ENCODE peak calls at places on chromosomes 5 and 9, in six cellular contexts. One of them, this sample, is unnamed.

GRCh38 chr9:84751921-84752320 is 82.4 kb downstream of the NTRK2 start:
- DNase-seq in spleen: no peak
- DNase-seq in foreskin keratinocyte: peak
- DNase-seq in Peyer's patch: no peak
- DNase-seq in CD8-positive, alpha-beta T cell: no peak
- DNase-seq in H9: no peak
- DNase-seq in this sample: no peak

GRCh38 chr9:20197976-20198685 is 409.3 kb upstream of the SLC24A2 start:
- DNase-seq in spleen: no peak
- DNase-seq in foreskin keratinocyte: peak
- DNase-seq in Peyer's patch: peak
- DNase-seq in CD8-positive, alpha-beta T cell: no peak
- DNase-seq in H9: peak
- DNase-seq in this sample: no peak

GRCh38 chr5:83718195-83718825 is 2.3 kb downstream of the HAPLN1 start:
- DNase-seq in spleen: no peak
- DNase-seq in foreskin keratinocyte: peak
- DNase-seq in Peyer's patch: no peak
- DNase-seq in CD8-positive, alpha-beta T cell: peak
- DNase-seq in H9: peak
- DNase-seq in this sample: peak

GRCh38 chr9:113566712-113567071 is 103.2 kb downstream of the RGS3 start:
- DNase-seq in spleen: peak
- DNase-seq in foreskin keratinocyte: no peak
- DNase-seq in Peyer's patch: no peak
- DNase-seq in CD8-positive, alpha-beta T cell: no peak
- DNase-seq in H9: no peak
- DNase-seq in this sample: no peak

GRCh38 chr5:135462304-135462703 is 10.2 kb upstream of the TIFAB start:
- DNase-seq in spleen: peak
- DNase-seq in foreskin keratinocyte: no peak
- DNase-seq in Peyer's patch: peak
- DNase-seq in CD8-positive, alpha-beta T cell: peak
- DNase-seq in H9: peak
- DNase-seq in this sample: no peak

GRCh38 chr5:132667309-132667708 is 6.5 kb upstream of the IL4 start:
- DNase-seq in spleen: peak
- DNase-seq in foreskin keratinocyte: no peak
- DNase-seq in Peyer's patch: no peak
- DNase-seq in CD8-positive, alpha-beta T cell: no peak
- DNase-seq in H9: peak
- DNase-seq in this sample: no peak

GRCh38 chr5:53362521-53362941 is 117.9 kb upstream of the FST start:
- DNase-seq in spleen: no peak
- DNase-seq in foreskin keratinocyte: peak
- DNase-seq in Peyer's patch: no peak
- DNase-seq in CD8-positive, alpha-beta T cell: no peak
- DNase-seq in H9: no peak
- DNase-seq in this sample: peak

GRCh38 chr5:123455095-123455494 is 31.9 kb upstream of the CEP120 start:
- DNase-seq in spleen: no peak
- DNase-seq in foreskin keratinocyte: no peak
- DNase-seq in Peyer's patch: no peak
- DNase-seq in CD8-positive, alpha-beta T cell: no peak
- DNase-seq in H9: no peak
- DNase-seq in this sample: no peak

GRCh38 chr9:93238953-93239352 is 55.0 kb downstream of the WNK2 start:
- DNase-seq in spleen: no peak
- DNase-seq in foreskin keratinocyte: no peak
- DNase-seq in Peyer's patch: no peak
- DNase-seq in CD8-positive, alpha-beta T cell: no peak
- DNase-seq in H9: no peak
- DNase-seq in this sample: no peak

GRCh38 chr9:90890146-90890545 is 88.5 kb downstream of the SYK start:
- DNase-seq in spleen: no peak
- DNase-seq in foreskin keratinocyte: no peak
- DNase-seq in Peyer's patch: no peak
- DNase-seq in CD8-positive, alpha-beta T cell: no peak
- DNase-seq in H9: peak
- DNase-seq in this sample: no peak

GRCh38 chr5:93723005-93723404 is 18.4 kb downstream of the POU5F2 start:
- DNase-seq in spleen: no peak
- DNase-seq in foreskin keratinocyte: no peak
- DNase-seq in Peyer's patch: no peak
- DNase-seq in CD8-positive, alpha-beta T cell: no peak
- DNase-seq in H9: no peak
- DNase-seq in this sample: no peak

GRCh38 chr5:152259702-152260101 is 145.4 kb downstream of the NMUR2 start:
- DNase-seq in spleen: no peak
- DNase-seq in foreskin keratinocyte: no peak
- DNase-seq in Peyer's patch: no peak
- DNase-seq in CD8-positive, alpha-beta T cell: no peak
- DNase-seq in H9: no peak
- DNase-seq in this sample: no peak

GRCh38 chr5:181173420-181174342 is 26.3 kb downstream of the OR2V2 start:
- DNase-seq in spleen: no peak
- DNase-seq in foreskin keratinocyte: peak
- DNase-seq in Peyer's patch: no peak
- DNase-seq in CD8-positive, alpha-beta T cell: peak
- DNase-seq in H9: peak
- DNase-seq in this sample: no peak

GRCh38 chr5:138789771-138790242 is 36.6 kb downstream of the CTNNA1 start:
- DNase-seq in spleen: no peak
- DNase-seq in foreskin keratinocyte: peak
- DNase-seq in Peyer's patch: no peak
- DNase-seq in CD8-positive, alpha-beta T cell: no peak
- DNase-seq in H9: no peak
- DNase-seq in this sample: no peak

DNA sequence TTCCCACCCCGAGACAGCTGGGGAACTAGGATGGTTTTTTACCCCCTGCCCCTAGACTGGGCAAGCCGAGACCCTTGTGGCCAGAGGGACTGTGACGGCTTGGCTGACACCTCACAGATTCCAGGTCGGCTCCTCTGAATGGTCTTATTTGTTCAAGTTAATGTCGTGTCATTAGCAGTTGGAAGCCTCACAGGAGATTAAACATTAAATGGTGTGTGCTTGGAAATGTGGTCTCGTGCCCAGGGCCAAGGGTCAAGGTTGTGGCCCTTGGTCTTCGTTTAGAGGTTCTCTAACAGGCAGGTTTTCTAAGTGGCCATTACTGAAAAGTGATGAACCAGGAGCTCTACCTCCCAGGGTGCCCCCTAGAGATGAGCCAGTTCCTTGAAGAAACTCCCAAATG is 61.2 kb upstream of the RXRA start:
- DNase-seq in spleen: no peak
- DNase-seq in foreskin keratinocyte: no peak
- DNase-seq in Peyer's patch: no peak
- DNase-seq in CD8-positive, alpha-beta T cell: no peak
- DNase-seq in H9: no peak
- DNase-seq in this sample: no peak
- TF ChIP-seq CTCF in spleen: no peak
- TF ChIP-seq CTCF in foreskin keratinocyte: no peak
- TF ChIP-seq CTCF in Peyer's patch: no peak
- TF ChIP-seq CTCF in CD8-positive, alpha-beta T cell: no peak
- TF ChIP-seq CTCF in H9: no peak
- TF ChIP-seq CTCF in this sample: no peak

DNA sequence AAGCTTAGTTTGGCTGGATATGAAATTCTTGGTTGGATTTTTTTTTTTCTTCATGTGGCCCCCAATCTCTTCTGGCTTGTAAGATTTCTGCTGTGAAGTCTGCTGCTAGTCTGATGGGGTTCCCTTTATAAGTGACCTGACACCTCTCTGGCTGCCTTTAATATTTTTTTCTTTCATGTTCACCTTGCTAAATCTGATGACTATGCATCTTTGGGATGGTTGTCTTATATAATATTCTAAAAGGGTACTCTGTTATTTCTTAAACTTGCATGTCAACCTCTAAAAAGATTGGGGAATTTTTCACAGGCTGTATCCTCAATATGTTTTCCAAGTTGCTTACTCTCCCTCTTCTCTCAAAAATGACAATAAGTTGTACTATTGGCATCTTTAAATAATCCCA is 500.0 kb downstream of the CAAP1 start:
- DNase-seq in spleen: no peak
- DNase-seq in foreskin keratinocyte: no peak
- DNase-seq in Peyer's patch: no peak
- DNase-seq in CD8-positive, alpha-beta T cell: no peak
- DNase-seq in H9: no peak
- DNase-seq in this sample: no peak
- TF ChIP-seq CTCF in spleen: no peak
- TF ChIP-seq CTCF in foreskin keratinocyte: no peak
- TF ChIP-seq CTCF in Peyer's patch: no peak
- TF ChIP-seq CTCF in CD8-positive, alpha-beta T cell: no peak
- TF ChIP-seq CTCF in H9: no peak
- TF ChIP-seq CTCF in this sample: no peak

DNA sequence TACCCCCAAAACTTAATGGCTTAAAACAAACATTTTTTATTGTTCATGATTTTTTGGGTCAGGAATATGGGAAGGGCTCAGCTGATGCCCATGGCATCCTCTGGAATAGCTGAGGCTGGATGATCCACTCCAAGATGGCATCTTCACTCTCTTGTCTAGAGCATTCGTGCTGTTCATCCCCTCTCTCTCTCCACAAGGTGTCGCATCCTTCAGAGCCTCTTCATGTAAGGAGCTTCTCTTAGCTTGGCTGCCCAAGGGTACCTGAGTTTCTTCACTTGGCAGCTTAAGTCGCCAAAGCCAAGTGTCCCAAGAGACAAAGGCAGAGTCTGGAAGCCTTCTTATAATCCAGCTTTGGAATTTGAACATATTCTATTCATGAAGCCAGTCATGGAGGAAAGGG is 294.7 kb downstream of the CHSY3 start:
- DNase-seq in spleen: no peak
- DNase-seq in foreskin keratinocyte: peak
- DNase-seq in Peyer's patch: no peak
- DNase-seq in CD8-positive, alpha-beta T cell: no peak
- DNase-seq in H9: peak
- DNase-seq in this sample: no peak
- TF ChIP-seq CTCF in spleen: no peak
- TF ChIP-seq CTCF in foreskin keratinocyte: peak
- TF ChIP-seq CTCF in Peyer's patch: no peak
- TF ChIP-seq CTCF in CD8-positive, alpha-beta T cell: no peak
- TF ChIP-seq CTCF in H9: peak
- TF ChIP-seq CTCF in this sample: peak

GRCh38 chr9:72718503-72718902 is 197.1 kb downstream of the TMC1 start:
- DNase-seq in spleen: no peak
- DNase-seq in foreskin keratinocyte: no peak
- DNase-seq in Peyer's patch: no peak
- DNase-seq in CD8-positive, alpha-beta T cell: no peak
- DNase-seq in H9: no peak
- DNase-seq in this sample: no peak
- TF ChIP-seq CTCF in spleen: no peak
- TF ChIP-seq CTCF in foreskin keratinocyte: peak
- TF ChIP-seq CTCF in Peyer's patch: no peak
- TF ChIP-seq CTCF in CD8-positive, alpha-beta T cell: no peak
- TF ChIP-seq CTCF in H9: peak
- TF ChIP-seq CTCF in this sample: no peak

DNA sequence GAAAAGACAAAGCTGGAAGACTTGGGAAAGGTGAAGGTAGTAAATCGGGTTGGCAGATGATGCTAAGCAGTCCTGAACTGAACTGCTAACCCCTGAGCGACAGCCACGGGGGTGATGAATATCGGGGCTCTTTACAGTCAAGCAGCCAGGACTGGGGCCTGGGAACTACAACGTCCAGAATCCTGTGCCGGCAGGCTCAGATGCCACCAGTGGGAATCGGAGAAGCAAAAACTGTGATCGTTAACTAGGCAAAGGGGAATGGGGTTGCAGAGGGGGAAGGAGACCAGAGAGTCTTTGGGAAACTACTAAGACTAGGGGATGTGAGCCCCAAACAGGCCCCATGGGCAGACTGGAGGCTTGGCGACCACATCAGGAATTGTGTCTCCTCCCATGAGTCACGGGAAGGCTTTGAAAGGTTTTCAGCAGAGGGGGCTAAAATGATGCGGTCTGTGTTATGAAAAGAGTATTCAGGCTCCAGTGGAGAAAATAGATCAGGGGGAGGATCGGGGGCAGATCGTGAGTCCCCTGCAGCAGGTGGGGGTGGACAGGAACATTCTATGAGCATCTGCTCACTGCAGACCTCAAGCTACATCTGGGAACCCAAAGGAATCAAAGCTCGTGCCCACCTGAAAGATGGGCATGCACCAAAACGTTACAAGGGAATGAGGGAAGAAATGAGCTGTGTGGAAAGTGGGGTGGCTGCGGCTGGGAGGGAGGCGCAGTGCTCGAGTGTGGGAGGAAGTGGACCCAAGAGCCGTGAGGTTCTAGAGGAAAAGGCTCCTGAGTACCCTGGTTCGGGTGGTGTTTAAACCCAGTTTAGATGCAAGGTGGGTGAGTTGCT is 53.8 kb downstream of the HRH2 start:
- DNase-seq in spleen: peak
- DNase-seq in foreskin keratinocyte: no peak
- DNase-seq in Peyer's patch: no peak
- DNase-seq in CD8-positive, alpha-beta T cell: no peak
- DNase-seq in H9: no peak
- DNase-seq in this sample: no peak
- TF ChIP-seq CTCF in spleen: no peak
- TF ChIP-seq CTCF in foreskin keratinocyte: no peak
- TF ChIP-seq CTCF in Peyer's patch: no peak
- TF ChIP-seq CTCF in CD8-positive, alpha-beta T cell: no peak
- TF ChIP-seq CTCF in H9: no peak
- TF ChIP-seq CTCF in this sample: no peak

GRCh38 chr9:34611811-34612787 is at the start of gene RPP25L:
- DNase-seq in spleen: peak
- DNase-seq in foreskin keratinocyte: peak
- DNase-seq in Peyer's patch: peak
- DNase-seq in CD8-positive, alpha-beta T cell: peak
- DNase-seq in H9: peak
- DNase-seq in this sample: peak

GRCh38 chr9:34610434-34611206 is 1.3 kb downstream of the RPP25L start:
- DNase-seq in spleen: peak
- DNase-seq in foreskin keratinocyte: no peak
- DNase-seq in Peyer's patch: no peak
- DNase-seq in CD8-positive, alpha-beta T cell: no peak
- DNase-seq in H9: peak
- DNase-seq in this sample: no peak

GRCh38 chr9:34615132-34615531 is 3.2 kb upstream of the RPP25L start:
- DNase-seq in spleen: no peak
- DNase-seq in foreskin keratinocyte: no peak
- DNase-seq in Peyer's patch: no peak
- DNase-seq in CD8-positive, alpha-beta T cell: no peak
- DNase-seq in H9: no peak
- DNase-seq in this sample: no peak

GRCh38 chr9:34612788-34613390 is 992 bp upstream of the RPP25L start:
- DNase-seq in spleen: peak
- DNase-seq in foreskin keratinocyte: peak
- DNase-seq in Peyer's patch: peak
- DNase-seq in CD8-positive, alpha-beta T cell: peak
- DNase-seq in H9: peak
- DNase-seq in this sample: peak

GRCh38 chr9:34611251-34611810 is 566 bp downstream of the RPP25L start:
- DNase-seq in spleen: no peak
- DNase-seq in foreskin keratinocyte: no peak
- DNase-seq in Peyer's patch: peak
- DNase-seq in CD8-positive, alpha-beta T cell: no peak
- DNase-seq in H9: peak
- DNase-seq in this sample: no peak
- TF ChIP-seq CTCF in spleen: no peak
- TF ChIP-seq CTCF in foreskin keratinocyte: no peak
- TF ChIP-seq CTCF in Peyer's patch: no peak
- TF ChIP-seq CTCF in CD8-positive, alpha-beta T cell: no peak
- TF ChIP-seq CTCF in H9: no peak
- TF ChIP-seq CTCF in this sample: no peak